ENCODE peak calls at places on chromosomes 11 and 22, in four cellular contexts. T is HepG2, V is H1, F is SK-N-SH. I is an unnamed sample.

GRCh38 chr11:26106713-26107112 is 225.2 kb upstream of the ANO3 start:
- DNase-seq in F (peak), V (no peak), T (no peak), I (no peak)

GRCh38 chr11:33734441-33735165 is 1.6 kb downstream of the CD59 start:
- DNase-seq in V (no peak), T (no peak), F (no peak), I (no peak)

GRCh38 chr22:17035246-17035645 is 27.2 kb upstream of the GAB4 start:
- DNase-seq in V (no peak), T (no peak), F (no peak), I (no peak)

GRCh38 chr11:100964400-100964799 is 165.2 kb downstream of the PGR start:
- DNase-seq in F (no peak), T (no peak), V (no peak), I (no peak)

GRCh38 chr22:23218053-23218866 is 38.0 kb downstream of the BCR start:
- DNase-seq in F (no peak), T (no peak), V (no peak), I (no peak)

GRCh38 chr22:48278620-48279464 is 1516.4 kb downstream of the TBC1D22A start:
- DNase-seq in V (no peak), T (no peak), F (no peak), I (no peak)

GRCh38 chr22:49297286-49297870 is 530.3 kb downstream of the BRD1 start:
- DNase-seq in V (peak), T (no peak), F (no peak), I (no peak)

GRCh38 chr22:22178992-22179391 is 65.6 kb upstream of the VPREB1 start:
- DNase-seq in T (no peak), V (no peak), F (no peak), I (no peak)

GRCh38 chr22:27454807-27455450 is 346.6 kb downstream of the MN1 start:
- DNase-seq in T (no peak), F (no peak), V (no peak), I (no peak)

GRCh38 chr11:9775393-9775780 is 111.5 kb downstream of the SWAP70 start:
- DNase-seq in T (no peak), F (no peak), V (no peak), I (no peak)

GRCh38 chr11:23555085-23555484 is 694.8 kb upstream of the CCDC179 start:
- DNase-seq in V (no peak), F (no peak), T (no peak), I (no peak)

GRCh38 chr11:62340269-62340901 is 3.1 kb downstream of the ASRGL1 start:
- DNase-seq in T (peak), V (peak), F (peak), I (peak)

GRCh38 chr22:25488244-25489020 is 76.0 kb upstream of the GRK3 start:
- DNase-seq in V (no peak), T (peak), F (peak), I (peak)

GRCh38 chr11:38582756-38583155 is 1984.7 kb upstream of the RAG2 start:
- DNase-seq in T (no peak), F (no peak), V (no peak), I (no peak)

GRCh38 chr11:116328851-116329250 is 443.9 kb downstream of the BUD13 start:
- DNase-seq in V (no peak), T (no peak), F (no peak), I (no peak)

GRCh38 chr11:48036011-48036410 is 55.7 kb downstream of the PTPRJ start:
- DNase-seq in T (no peak), V (no peak), F (no peak), I (no peak)

GRCh38 chr11:17803751-17804334 is 69.3 kb downstream of the KCNC1 start:
- DNase-seq in T (no peak), F (no peak), V (no peak), I (no peak)

GRCh38 chr11:59556115-59556882 is 45.0 kb downstream of the OR4D9 start:
- DNase-seq in F (peak), T (peak), V (peak), I (peak)

GRCh38 chr22:32024791-32025190 is 18.3 kb upstream of the SLC5A1 start:
- DNase-seq in F (no peak), V (no peak), T (no peak), I (no peak)

GRCh38 chr11:27296406-27296994 is 66.5 kb downstream of the CCDC34 start:
- DNase-seq in F (peak), V (no peak), T (peak), I (no peak)

GRCh38 chr22:49735411-49736311 is 92.0 kb downstream of the BRD1 start:
- DNase-seq in F (peak), T (no peak), V (peak), I (no peak)

GRCh38 chr11:94922675-94923347 is 50.5 kb downstream of the CWC15 start:
- DNase-seq in F (no peak), V (no peak), T (no peak), I (no peak)

GRCh38 chr11:1553808-1554594 is 18.1 kb downstream of the DUSP8 start:
- DNase-seq in F (no peak), V (peak), T (no peak), I (no peak)

GRCh38 chr11:637593-638507 is 781 bp downstream of the DRD4 start:
- DNase-seq in T (no peak), V (peak), F (peak), I (no peak)

GRCh38 chr11:8442301-8442700 is 151.7 kb downstream of the STK33 start:
- DNase-seq in T (peak), F (peak), V (no peak), I (no peak)

GRCh38 chr11:69594481-69594880 is 46.5 kb upstream of the CCND1 start:
- DNase-seq in F (no peak), T (no peak), V (no peak), I (no peak)

GRCh38 chr11:66864172-66864901 is 7.5 kb downstream of the LRFN4 start:
- DNase-seq in T (no peak), F (no peak), V (no peak), I (no peak)

GRCh38 chr11:120241277-120241676 is 1.3 kb downstream of the POU2F3 start:
- DNase-seq in T (no peak), V (no peak), F (no peak), I (no peak)

GRCh38 chr11:103637250-103637649 is 399.2 kb upstream of the DDI1 start:
- DNase-seq in F (no peak), V (no peak), T (no peak), I (no peak)

GRCh38 chr11:13834463-13834862 is 128.1 kb upstream of the SPON1 start:
- DNase-seq in T (no peak), V (peak), F (peak), I (no peak)

GRCh38 chr11:13836666-13837065 is 125.9 kb upstream of the SPON1 start:
- DNase-seq in V (no peak), T (no peak), F (no peak), I (no peak)

GRCh38 chr11:13837286-13837685 is 125.2 kb upstream of the SPON1 start:
- DNase-seq in F (no peak), T (no peak), V (no peak), I (no peak)

GRCh38 chr11:13826505-13827278 is 135.8 kb upstream of the SPON1 start:
- DNase-seq in T (no peak), F (no peak), V (no peak), I (no peak)

DNA sequence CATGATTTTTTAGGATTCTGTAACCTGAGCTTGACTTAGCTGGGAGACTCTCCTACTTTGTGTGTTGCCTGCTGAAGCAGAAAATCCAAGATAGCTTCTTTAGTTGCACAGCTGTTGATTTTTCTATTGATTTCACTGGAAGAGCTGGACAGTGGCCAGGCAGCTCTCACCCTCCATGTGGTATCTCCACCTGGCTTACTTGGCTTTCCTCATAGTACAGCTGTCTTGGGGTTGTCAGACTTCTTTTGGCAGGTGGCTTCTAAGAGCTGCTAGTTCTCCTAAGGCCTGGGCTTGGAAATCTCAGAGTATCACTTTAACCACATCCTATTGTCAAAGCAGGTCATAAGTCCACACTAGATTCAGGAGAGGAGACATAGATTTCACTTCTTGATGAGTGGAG is 130.8 kb upstream of the SPON1 start:
- DNase-seq in V (no peak), T (no peak), F (no peak), I (no peak)
- TF ChIP-seq TCF12 in V (no peak), T (no peak), F (no peak), I (no peak)

GRCh38 chr22:37588540-37589215 is 8.8 kb upstream of the LGALS2 start:
- DNase-seq in F (no peak), V (no peak), T (no peak), I (no peak)
- TF ChIP-seq POLR2AphosphoS5 in F (no peak), V (no peak), T (no peak), I (no peak)

DNA sequence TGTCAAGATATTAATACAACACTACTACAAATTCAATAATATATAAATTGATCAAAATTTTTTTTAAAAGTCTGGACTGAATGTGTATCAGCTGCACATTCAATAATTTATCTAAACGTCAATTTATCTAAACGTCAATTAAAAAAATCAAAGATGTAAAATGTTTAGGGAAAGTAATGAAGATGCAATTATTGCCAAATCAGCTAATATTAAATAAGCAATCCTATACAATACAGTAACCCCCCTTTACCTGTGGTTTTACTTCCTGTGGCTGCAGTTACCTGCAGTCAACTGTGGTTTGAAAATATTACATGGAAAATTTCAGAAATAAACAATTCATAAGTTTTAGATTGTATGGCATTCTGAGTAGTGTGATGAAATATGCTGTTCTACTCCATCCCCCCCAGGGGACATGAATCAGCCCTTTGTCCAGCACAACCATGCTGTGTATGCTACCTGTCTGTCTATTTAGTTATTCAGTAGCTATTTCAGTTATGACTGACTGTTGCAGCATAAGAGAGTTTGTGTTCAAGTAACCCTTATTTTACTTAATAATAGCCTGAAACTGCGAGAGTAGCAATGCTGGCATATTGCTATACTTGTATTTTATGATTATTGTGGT is 72.2 kb downstream of the CWF19L2 start:
- DNase-seq in F (no peak), V (no peak), T (peak), I (no peak)
- TF ChIP-seq TCF12 in F (no peak), V (no peak), T (no peak), I (no peak)

DNA sequence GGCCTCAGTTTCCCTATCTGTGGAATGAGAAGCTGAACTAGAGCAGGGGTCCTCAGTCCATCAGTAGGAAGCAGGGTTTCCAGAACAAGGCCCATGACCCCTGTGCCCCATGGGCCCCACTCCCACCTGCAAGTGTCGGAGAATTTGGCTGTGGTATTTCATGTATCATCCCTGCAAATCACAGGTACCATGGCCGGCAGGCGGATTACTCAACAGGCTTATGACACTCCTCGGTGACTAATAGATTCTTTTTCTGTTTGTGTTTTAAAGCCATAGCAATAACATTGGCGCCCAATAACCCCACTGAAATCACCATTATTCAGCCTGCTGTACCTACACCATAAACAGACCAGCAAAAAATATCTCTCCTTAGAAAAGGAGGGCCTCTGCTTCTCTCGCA is 60.0 kb upstream of the WNT11 start:
- DNase-seq in F (no peak), V (no peak), T (no peak), I (no peak)
- TF ChIP-seq POLR2AphosphoS5 in F (no peak), V (no peak), T (no peak), I (no peak)

GRCh38 chr11:106627694-106628093 is 390.6 kb downstream of the GUCY1A2 start:
- DNase-seq in F (no peak), V (no peak), T (no peak), I (no peak)

GRCh38 chr11:106632283-106632682 is 386.0 kb downstream of the GUCY1A2 start:
- DNase-seq in V (no peak), F (no peak), T (no peak), I (no peak)
- TF ChIP-seq TCF12 in V (no peak), F (no peak), T (no peak), I (no peak)

GRCh38 chr11:63557548-63557947 is 5.6 kb downstream of the PLAAT2 start:
- DNase-seq in T (no peak), F (no peak), V (no peak), I (no peak)

GRCh38 chr11:63558459-63559157 is 4.6 kb downstream of the PLAAT2 start:
- DNase-seq in V (no peak), F (no peak), T (no peak), I (no peak)

GRCh38 chr11:63564056-63564784 is 1.0 kb upstream of the PLAAT2 start:
- DNase-seq in T (no peak), F (no peak), V (no peak), I (peak)

GRCh38 chr11:63563201-63564055 is at the start of gene PLAAT2:
- DNase-seq in V (peak), T (no peak), F (no peak), I (no peak)

DNA sequence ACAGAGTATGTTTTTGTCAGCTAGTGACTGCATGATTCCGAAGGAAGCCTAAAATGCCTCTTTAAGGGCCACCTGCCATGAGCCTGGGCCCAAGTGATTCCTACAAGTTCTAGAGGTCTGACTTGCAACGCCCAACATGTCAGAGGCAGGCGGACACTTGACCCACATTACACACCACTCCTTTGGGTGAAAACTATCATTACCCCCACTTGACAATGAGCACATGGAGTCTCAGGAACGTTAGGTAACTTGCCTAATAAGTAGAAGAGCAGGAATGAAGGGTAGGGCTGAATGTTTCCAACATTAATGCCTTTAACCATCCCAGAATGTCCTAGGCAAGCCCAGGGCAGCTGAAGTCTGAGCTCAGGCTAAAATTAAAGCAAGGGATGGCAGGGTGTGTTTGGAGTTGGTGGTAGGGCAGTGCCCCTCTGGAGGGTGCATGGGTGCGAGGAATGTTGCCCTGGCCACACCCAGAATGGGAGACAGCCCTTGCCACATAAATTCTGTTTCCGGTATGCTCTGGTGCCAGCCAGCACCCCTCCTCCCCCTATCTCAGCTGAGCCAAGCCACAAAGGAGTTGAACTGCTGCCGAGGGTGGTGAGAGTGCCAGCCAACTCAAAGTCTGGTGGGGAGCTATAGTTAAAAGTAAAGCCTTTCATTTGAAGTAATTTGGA is 2.5 kb downstream of the PLAAT2 start:
- DNase-seq in T (no peak), F (no peak), V (no peak), I (no peak)
- TF ChIP-seq POLR2AphosphoS5 in T (no peak), F (no peak), V (no peak), I (no peak)

GRCh38 chr11:110772863-110773262 is 60.6 kb upstream of the ARHGAP20 start:
- DNase-seq in T (no peak), V (no peak), F (no peak), I (no peak)
- TF ChIP-seq TCF12 in T (no peak), V (no peak), F (no peak), I (no peak)

GRCh38 chr11:65428578-65429068 is 6.0 kb downstream of the NEAT1 start:
- DNase-seq in V (no peak), T (no peak), F (no peak), I (no peak)
- TF ChIP-seq POLR2AphosphoS5 in V (no peak), T (peak), F (peak), I (peak)